ENCODE peak calls at places on chromosomes 1 and 21, in ten cellular contexts. G, R, A, Z, H, I, W, Y, L and T are unnamed samples.
A peak's percentile ranks its signal among the peaks of the same experiment; 100 is the strongest.

GRCh38 chr1:45954401-45954847 is 151.0 kb downstream of the MAST2 start:
- DNase-seq in R (peak; percentile 63), Z (peak; percentile 26), H (no peak), I (no peak), Y (peak; percentile 2), W (no peak), L (no peak), G (no peak), A (peak; percentile 86), T (no peak)

GRCh38 chr1:38292969-38293368 is 246.4 kb upstream of the POU3F1 start:
- DNase-seq in W (no peak), G (no peak), A (no peak), Z (no peak), L (no peak), R (no peak), H (no peak), I (no peak), Y (no peak), T (no peak)

GRCh38 chr1:232292818-232293217 is 337.1 kb downstream of the SIPA1L2 start:
- DNase-seq in W (no peak), I (no peak), A (no peak), G (no peak), Z (no peak), R (no peak), H (no peak), L (no peak), Y (no peak), T (no peak)

GRCh38 chr1:63991685-63992084 is 211.7 kb upstream of the UBE2U start:
- DNase-seq in A (no peak), I (no peak), Z (no peak), H (no peak), W (no peak), L (no peak), R (no peak), Y (no peak), G (no peak), T (no peak)

GRCh38 chr1:36528361-36529349 is 45.9 kb upstream of the CSF3R start:
- DNase-seq in W (no peak), H (peak; percentile 81), L (peak; percentile 64), G (no peak), A (no peak), I (no peak), R (no peak), Y (peak; percentile 30), Z (no peak), T (no peak)

GRCh38 chr21:31347435-31348032 is 3.5 kb upstream of the TIAM1 start:
- DNase-seq in Y (peak; percentile 33), Z (no peak), H (no peak), A (no peak), R (no peak), G (no peak), I (no peak), W (peak; percentile 73), L (no peak), T (no peak)

GRCh38 chr1:41626146-41626545 is 141.7 kb upstream of the EDN2 start:
- DNase-seq in A (peak; percentile 65), W (no peak), R (peak; percentile 57), Y (no peak), H (peak; percentile 39), G (no peak), I (no peak), L (no peak), Z (no peak), T (no peak)

GRCh38 chr1:156247460-156248322 is at the start of gene PAQR6:
- DNase-seq in L (peak; percentile 82), I (peak; percentile 93), Z (no peak), A (no peak), H (peak; percentile 66), G (no peak), W (peak; percentile 94), R (no peak), Y (no peak), T (peak; percentile 27)

GRCh38 chr1:185499986-185500626 is 183.1 kb upstream of the IVNS1ABP start:
- DNase-seq in I (no peak), R (peak; percentile 90), A (peak; percentile 98), L (no peak), W (no peak), H (no peak), G (no peak), Z (peak; percentile 74), Y (no peak), T (no peak)

GRCh38 chr1:6059866-6060265 is 14.2 kb downstream of the KCNAB2 start:
- DNase-seq in H (no peak), L (no peak), A (no peak), I (no peak), Z (no peak), W (no peak), R (peak; percentile 50), Y (no peak), G (no peak), T (no peak)

GRCh38 chr1:21292991-21293536 is 2.8 kb upstream of the ECE1 start:
- DNase-seq in Y (no peak), W (no peak), I (no peak), A (no peak), G (peak; percentile 33), R (no peak), H (no peak), Z (no peak), L (no peak), T (no peak)